ENCODE peak calls at places on chromosomes 16 and 17, in six cellular contexts. X is cardiac muscle cell, V is GM23248, K is left ventricle myocardium inferior, R is osteoblast, I is iPS DF 6.9. U is an unnamed sample.

GRCh38 chr17:78315355-78316114 is 44.3 kb downstream of the SOCS3 start:
- DNase-seq in R (peak; percentile 100), X (no peak), I (no peak), K (peak; percentile 76), V (peak; percentile 95), U (peak; percentile 96)

GRCh38 chr17:80012751-80013741 is 22.6 kb downstream of the TBC1D16 start:
- DNase-seq in I (no peak), X (no peak), R (peak; percentile 69), K (no peak), V (no peak), U (peak; percentile 65)

GRCh38 chr16:491225-491919 is 36.1 kb upstream of the CAPN15 start:
- DNase-seq in I (no peak), V (no peak), R (peak; percentile 21), K (no peak), X (no peak), U (no peak)

GRCh38 chr16:49590166-49590871 is 216.7 kb downstream of the C16orf78 start:
- DNase-seq in R (peak; percentile 10), I (no peak), V (no peak), K (no peak), X (no peak), U (peak; percentile 47)

GRCh38 chr16:88489163-88489721 is 36.2 kb downstream of the ZFPM1 start:
- DNase-seq in K (no peak), R (no peak), X (no peak), I (no peak), V (no peak), U (no peak)

GRCh38 chr17:82603981-82604448 is 44.2 kb downstream of the WDR45B start:
- DNase-seq in I (no peak), K (peak; percentile 56), X (no peak), R (peak; percentile 75), V (no peak), U (no peak)

GRCh38 chr17:43020030-43020621 is 2.1 kb downstream of the VAT1 start:
- DNase-seq in V (no peak), K (no peak), I (no peak), R (peak; percentile 61), X (no peak), U (no peak)

GRCh38 chr17:6420173-6420641 is 14.7 kb downstream of the AIPL1 start:
- DNase-seq in V (peak; percentile 46), X (peak; percentile 25), I (no peak), R (peak; percentile 88), K (no peak), U (no peak)

GRCh38 chr16:81137012-81137335 is 40.8 kb upstream of the GCSH start:
- DNase-seq in R (peak; percentile 62), X (peak; percentile 22), K (no peak), V (peak; percentile 17), I (no peak), U (no peak)

GRCh38 chr17:70661342-70662222 is 492.2 kb downstream of the KCNJ2 start:
- DNase-seq in V (peak; percentile 46), X (no peak), I (no peak), R (no peak), K (no peak), U (no peak)

GRCh38 chr17:17765359-17765758 is 71.4 kb downstream of the SREBF1 start:
- DNase-seq in X (no peak), I (no peak), K (no peak), V (no peak), R (no peak), U (no peak)

GRCh38 chr17:29613371-29613837 is 9.3 kb downstream of the CORO6 start:
- DNase-seq in X (peak; percentile 90), K (peak; percentile 97), R (peak; percentile 99), I (no peak), V (peak; percentile 91), U (peak; percentile 61)

GRCh38 chr17:62565817-62566216 is 61.7 kb upstream of the MRC2 start:
- DNase-seq in K (no peak), X (no peak), I (no peak), V (peak; percentile 91), R (peak; percentile 62), U (peak; percentile 65)

GRCh38 chr16:17591655-17592405 is 121.1 kb upstream of the XYLT1 start:
- DNase-seq in R (no peak), I (no peak), V (peak; percentile 54), K (no peak), X (no peak), U (no peak)

GRCh38 chr16:58501242-58502131 is 1.5 kb downstream of the NDRG4 start:
- DNase-seq in I (peak; percentile 60), R (peak; percentile 53), V (peak; percentile 26), K (no peak), X (peak; percentile 79), U (peak; percentile 56)
- H3K4me1 ChIP-seq in I (peaks cover 2% of the 10 kb centered on the region), R (peaks cover 11% of the 10 kb centered on the region), V (peaks cover 8% of the 10 kb centered on the region), K (peaks cover 46% of the 10 kb centered on the region), X (peaks cover 3% of the 10 kb centered on the region), U (no peaks in the 10 kb centered on the region)

DNA sequence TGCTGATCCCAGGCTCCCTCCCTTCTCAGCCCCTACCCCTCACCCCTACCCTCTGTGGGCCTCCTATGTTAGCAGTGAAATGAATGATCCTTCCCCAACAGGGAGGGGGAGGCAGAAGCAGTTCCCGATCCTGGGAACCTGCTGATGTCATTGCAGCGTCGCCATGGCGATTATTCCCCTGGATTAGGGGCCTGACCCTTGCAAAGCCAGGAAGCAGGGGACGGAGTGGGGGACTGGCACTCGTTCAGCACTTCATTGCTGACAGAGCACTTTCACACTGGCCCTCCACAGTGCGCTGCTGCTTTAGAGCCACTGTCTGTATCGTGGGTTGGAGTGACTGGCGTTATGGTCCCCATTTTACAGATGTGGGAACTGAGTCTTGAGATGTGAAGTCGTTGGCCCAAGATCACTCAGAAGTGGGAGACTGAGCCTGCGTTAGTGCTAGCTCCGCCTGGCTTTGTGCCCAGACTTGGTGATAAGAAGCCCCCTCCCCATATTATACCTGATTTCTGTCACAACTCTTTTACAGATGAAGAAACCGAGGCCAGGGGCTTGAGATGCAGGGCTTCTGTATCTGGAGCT is 26.6 kb downstream of the LASP1 start:
- DNase-seq in X (no peak), K (no peak), V (no peak), I (no peak), R (peak; percentile 66), U (no peak)
- H3K36me3 ChIP-seq in X (peaks cover 1% of the 10 kb centered on the region), K (peaks cover 29% of the 10 kb centered on the region), V (peaks cover 58% of the 10 kb centered on the region), I (peaks cover 17% of the 10 kb centered on the region), R (peaks cover 79% of the 10 kb centered on the region), U (peaks cover 73% of the 10 kb centered on the region)

GRCh38 chr17:50177983-50178834 is 12.4 kb downstream of the SGCA start:
- DNase-seq in X (peak; percentile 74), I (no peak), K (peak; percentile 80), R (peak; percentile 96), V (peak; percentile 99), U (peak; percentile 93)
- H3K4me1 ChIP-seq in X (peaks cover 21% of the 10 kb centered on the region), I (peaks cover 4% of the 10 kb centered on the region), K (peaks cover 50% of the 10 kb centered on the region), R (peaks cover 42% of the 10 kb centered on the region), V (peaks cover 49% of the 10 kb centered on the region), U (peaks cover 15% of the 10 kb centered on the region)

DNA sequence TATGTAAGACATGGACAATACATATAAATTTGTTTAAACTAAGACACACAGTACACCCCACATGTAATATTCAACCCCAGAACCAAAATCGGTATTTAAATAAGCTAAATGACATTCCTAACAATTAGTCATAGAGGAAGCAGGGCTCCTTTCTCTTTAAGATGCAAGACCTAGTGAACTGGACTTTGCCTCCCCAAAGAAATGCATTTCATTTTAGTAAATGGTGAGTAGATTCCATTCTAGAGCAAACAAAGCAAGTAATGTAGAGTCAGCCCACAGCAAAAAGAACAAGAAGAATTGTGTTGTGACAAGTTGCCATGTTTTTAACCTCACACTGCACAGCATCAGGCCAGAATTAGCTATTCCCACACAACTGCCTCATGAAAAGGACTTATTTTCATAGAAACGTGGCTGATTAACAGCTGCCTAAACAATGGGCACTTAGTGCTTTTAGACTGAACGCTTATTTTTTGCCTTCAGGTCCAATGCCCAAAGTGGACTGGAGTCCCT is 14.4 kb downstream of the DNAJC7 start:
- DNase-seq in X (no peak), K (no peak), R (peak; percentile 85), I (no peak), V (peak; percentile 48), U (no peak)
- H3K36me3 ChIP-seq in X (peaks cover 27% of the 10 kb centered on the region), K (peaks cover 52% of the 10 kb centered on the region), R (peaks cover 37% of the 10 kb centered on the region), I (peaks cover 18% of the 10 kb centered on the region), V (peaks cover 43% of the 10 kb centered on the region), U (peaks cover 55% of the 10 kb centered on the region)

DNA sequence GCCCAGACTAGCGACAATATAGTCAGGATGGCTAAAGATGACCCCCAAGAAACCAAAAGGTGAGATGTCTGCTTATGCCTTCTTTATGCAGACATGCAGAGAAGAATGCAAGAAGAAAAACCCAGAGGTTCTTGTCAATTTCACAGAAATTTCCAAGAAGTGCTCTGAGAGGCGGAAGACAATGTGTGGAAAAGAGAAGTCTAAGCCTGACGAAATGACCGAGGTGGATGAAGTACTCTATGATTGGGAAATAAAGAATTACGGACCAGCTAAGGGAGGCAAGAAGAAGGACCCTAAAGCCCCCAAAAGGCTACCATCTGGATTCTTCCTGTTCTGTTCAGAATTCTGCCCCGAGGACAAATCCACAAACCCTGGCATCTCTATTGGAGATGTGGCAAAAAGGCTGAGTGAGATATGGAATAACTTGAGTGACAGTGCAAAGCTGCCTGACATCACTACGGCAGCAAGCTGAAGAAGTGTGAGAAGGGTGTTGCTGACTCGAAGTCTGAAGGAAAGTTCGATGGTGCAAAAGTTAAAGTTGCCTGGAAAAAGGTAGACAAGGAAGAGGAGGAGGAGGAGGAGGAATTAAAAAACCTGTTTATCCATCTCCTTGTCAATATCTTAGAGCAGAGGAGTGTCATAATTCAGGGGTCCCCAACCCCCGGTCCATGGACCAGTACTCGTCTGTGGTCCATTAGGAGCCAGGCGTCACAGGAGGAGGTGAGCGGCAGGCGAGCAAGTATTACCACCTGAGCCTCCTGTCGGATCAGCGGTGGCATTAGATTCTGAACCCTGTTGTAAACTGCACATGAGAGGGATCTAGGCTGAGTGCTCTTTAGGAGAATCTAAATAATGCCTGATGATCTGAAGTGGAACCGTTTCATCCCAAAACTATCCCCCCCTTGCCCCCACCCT is 25.1 kb upstream of the ADGRG1 start:
- DNase-seq in I (no peak), R (peak; percentile 10), X (no peak), K (no peak), V (no peak), U (no peak)
- H3K4me1 ChIP-seq in I (no peaks in the 10 kb centered on the region), R (no peaks in the 10 kb centered on the region), X (no peaks in the 10 kb centered on the region), K (peaks cover 4% of the 10 kb centered on the region), V (no peaks in the 10 kb centered on the region), U (no peaks in the 10 kb centered on the region)

GRCh38 chr17:4007346-4008081 is 43.3 kb upstream of the ATP2A3 start:
- DNase-seq in K (no peak), I (no peak), R (peak; percentile 48), X (peak; percentile 30), V (no peak), U (no peak)

GRCh38 chr17:4008082-4008435 is 43.8 kb upstream of the ATP2A3 start:
- DNase-seq in R (peak; percentile 65), V (no peak), X (peak; percentile 42), K (no peak), I (no peak), U (no peak)

GRCh38 chr17:4005296-4006164 is 41.3 kb upstream of the ATP2A3 start:
- DNase-seq in I (no peak), K (no peak), V (no peak), R (peak; percentile 73), X (no peak), U (no peak)

GRCh38 chr17:4006165-4006589 is 41.9 kb upstream of the ATP2A3 start:
- DNase-seq in K (no peak), R (no peak), I (no peak), X (no peak), V (no peak), U (no peak)

GRCh38 chr17:4006745-4007211 is 42.5 kb upstream of the ATP2A3 start:
- DNase-seq in I (no peak), R (peak; percentile 74), K (no peak), V (no peak), X (peak; percentile 91), U (no peak)
- H3K36me3 ChIP-seq in I (peaks cover 3% of the 10 kb centered on the region), R (peaks cover 33% of the 10 kb centered on the region), K (peaks cover 61% of the 10 kb centered on the region), V (no peaks in the 10 kb centered on the region), X (no peaks in the 10 kb centered on the region), U (peaks cover 14% of the 10 kb centered on the region)

U was measured in RWPE2.